ENCODE peak calls at places on chromosome 9, in seven cellular contexts. F, A, G, B, N, R and H are unnamed samples.

GRCh38 chr9:82880353-82880752 is 182.6 kb downstream of the RASEF start:
- DNase-seq in F (no peak), A (no peak), G (no peak), B (no peak), N (no peak), R (no peak), H (no peak)

GRCh38 chr9:10146517-10147331 is 466.1 kb downstream of the PTPRD start:
- DNase-seq in F (no peak), A (no peak), G (no peak), B (no peak), N (no peak), R (no peak), H (no peak)

GRCh38 chr9:131477367-131477766 is 25.4 kb upstream of the POMT1 start:
- DNase-seq in F (no peak), A (no peak), G (no peak), B (no peak), N (no peak), R (no peak), H (no peak)

GRCh38 chr9:20754556-20754955 is 70.5 kb downstream of the FOCAD start:
- DNase-seq in F (no peak), A (peak; percentile 76), G (no peak), B (peak; percentile 12), N (no peak), R (no peak), H (no peak)

GRCh38 chr9:6686396-6686795 is 40.9 kb upstream of the GLDC start:
- DNase-seq in F (no peak), A (peak; percentile 42), G (no peak), B (peak; percentile 65), N (peak; percentile 41), R (no peak), H (no peak)

GRCh38 chr9:103203172-103203571 is 208.0 kb downstream of the CYLC2 start:
- DNase-seq in F (no peak), A (no peak), G (no peak), B (no peak), N (no peak), R (no peak), H (no peak)

GRCh38 chr9:703392-703791 is 138.1 kb upstream of the DMRT1 start:
- DNase-seq in F (no peak), A (peak; percentile 77), G (no peak), B (no peak), N (no peak), R (no peak), H (no peak)

GRCh38 chr9:116550728-116551436 is 136.2 kb upstream of the TRIM32 start:
- DNase-seq in F (no peak), A (peak; percentile 67), G (no peak), B (peak; percentile 91), N (no peak), R (no peak), H (no peak)

GRCh38 chr9:21936161-21936560 is 58.0 kb downstream of the CDKN2A start:
- DNase-seq in F (no peak), A (peak; percentile 28), G (no peak), B (peak; percentile 2), N (no peak), R (no peak), H (no peak)

GRCh38 chr9:101639301-101639700 is 44.5 kb upstream of the PPP3R2 start:
- DNase-seq in F (no peak), A (no peak), G (no peak), B (no peak), N (no peak), R (no peak), H (no peak)

GRCh38 chr9:129422843-129423700 is 197.8 kb downstream of the C9orf50 start:
- DNase-seq in F (no peak), A (no peak), G (no peak), B (peak; percentile 51), N (no peak), R (no peak), H (no peak)

GRCh38 chr9:95171001-95171400 is 146.5 kb downstream of the FANCC start:
- DNase-seq in F (no peak), A (no peak), G (no peak), B (peak; percentile 46), N (peak; percentile 44), R (no peak), H (no peak)

GRCh38 chr9:33106827-33107621 is 30.6 kb upstream of the SMU1 start:
- DNase-seq in F (peak; percentile 58), A (peak; percentile 98), G (no peak), B (peak; percentile 92), N (no peak), R (peak; percentile 45), H (no peak)

GRCh38 chr9:125431741-125432271 is 170.2 kb downstream of the GAPVD1 start:
- DNase-seq in F (no peak), A (no peak), G (no peak), B (no peak), N (no peak), R (no peak), H (no peak)

GRCh38 chr9:137682431-137682991 is 63.7 kb downstream of the EHMT1 start:
- DNase-seq in F (no peak), A (no peak), G (no peak), B (no peak), N (peak; percentile 83), R (no peak), H (no peak)

GRCh38 chr9:4490705-4491620 is 695 bp downstream of the SLC1A1 start:
- DNase-seq in F (no peak), A (no peak), G (no peak), B (no peak), N (no peak), R (no peak), H (no peak)

GRCh38 chr9:114775981-114776380 is 29.9 kb downstream of the TNFSF15 start:
- DNase-seq in F (no peak), A (no peak), G (no peak), B (no peak), N (no peak), R (no peak), H (no peak)
- TF ChIP-seq CTCF in F (no peak), A (no peak), G (no peak), B (no peak), N (no peak), R (no peak), H (no peak)

GRCh38 chr9:76572205-76572550 is 113.2 kb downstream of the GCNT1 start:
- DNase-seq in F (no peak), A (no peak), G (no peak), B (no peak), N (no peak), R (no peak), H (no peak)
- H3K4me3 ChIP-seq in F (peak overlapping the region; percentile 65), A (no peak overlapping the region), G (peak overlapping the region; percentile 55), B (no peak overlapping the region), N (no peak overlapping the region), R (no peak overlapping the region), H (peak overlapping the region; percentile 73)

DNA sequence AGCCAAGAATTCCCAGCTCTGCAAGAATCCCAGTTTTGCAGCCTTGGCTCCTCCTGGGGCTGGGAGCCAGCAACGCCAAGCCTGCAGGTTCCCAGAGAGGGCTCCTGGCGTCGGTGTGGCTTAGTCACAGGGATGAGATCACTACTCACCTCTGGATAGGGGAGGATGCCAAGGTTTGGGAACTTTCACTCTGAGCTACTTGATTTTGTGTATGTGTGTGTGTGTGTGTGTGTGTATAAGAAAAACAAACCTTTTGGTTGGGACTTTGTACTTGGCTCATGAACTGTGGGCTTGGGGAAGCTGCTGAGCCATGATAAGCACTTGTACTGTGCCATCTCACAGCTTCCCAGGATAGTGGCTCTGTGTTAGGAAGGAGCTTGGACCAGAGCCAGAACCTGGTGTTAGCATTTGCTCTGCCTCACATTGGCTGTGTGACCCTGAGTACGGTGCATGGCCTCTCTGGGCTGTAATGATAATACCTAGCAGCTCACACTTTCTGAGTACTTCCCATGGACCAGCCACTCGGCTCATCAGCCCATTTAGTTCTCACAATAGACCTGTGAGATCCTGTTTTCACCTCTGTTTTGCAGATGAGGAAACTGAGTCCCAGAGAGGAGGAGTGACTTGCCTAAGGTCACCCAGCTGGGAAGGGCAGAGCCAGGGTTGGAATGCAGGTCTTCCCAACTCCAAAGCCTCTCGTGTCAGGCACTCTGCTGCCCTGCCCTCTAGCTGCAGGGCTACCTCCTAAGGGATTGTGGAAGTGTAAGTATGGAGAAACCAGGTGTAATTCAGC is 41.4 kb upstream of the DAB2IP start:
- DNase-seq in F (no peak), A (peak; percentile 45), G (no peak), B (peak; percentile 56), N (no peak), R (peak; percentile 66), H (peak; percentile 59)
- TF ChIP-seq CTCF in F (no peak), A (no peak), G (no peak), B (no peak), N (no peak), R (no peak), H (no peak)

GRCh38 chr9:35750256-35750531 is 1.1 kb downstream of the RGP1 start:
- DNase-seq in F (no peak), A (no peak), G (no peak), B (no peak), N (no peak), R (peak; percentile 14), H (no peak)
- H3K4me3 ChIP-seq in F (peak overlapping the region; percentile 80), A (peak overlapping the region; percentile 86), G (peak overlapping the region; percentile 92), B (peak overlapping the region; percentile 87), N (peak overlapping the region; percentile 89), R (peak overlapping the region; percentile 76), H (peak overlapping the region; percentile 98)